ENCODE peak calls at places on chromosomes 4 and X, in nine cellular contexts. Q, F, O, N, M, I, G, H and W are unnamed samples.

GRCh38 chr4:122948671-122949070 is 26.3 kb upstream of the NUDT6 start:
- DNase-seq in O (no peak), N (no peak), H (no peak), M (no peak), G (no peak), F (no peak), I (no peak), Q (no peak), W (no peak)

GRCh38 chr4:88900432-88900831 is 156.6 kb downstream of the FAM13A start:
- DNase-seq in G (no peak), M (peak), N (no peak), I (no peak), H (no peak), Q (no peak), F (peak), O (no peak), W (no peak)

GRCh38 chrX:155094468-155095061 is 23.3 kb downstream of the BRCC3 start:
- DNase-seq in H (no peak), G (peak), O (no peak), Q (no peak), M (peak), F (peak), N (no peak), I (no peak), W (no peak)

GRCh38 chrX:29113221-29113620 is 526.0 kb downstream of the IL1RAPL1 start:
- DNase-seq in F (no peak), Q (no peak), N (no peak), I (no peak), M (no peak), G (no peak), O (no peak), H (no peak), W (no peak)

GRCh38 chr4:159508917-159509500 is 406.1 kb downstream of the RAPGEF2 start:
- DNase-seq in Q (no peak), M (peak), N (no peak), H (no peak), I (no peak), F (peak), G (no peak), O (no peak), W (no peak)

GRCh38 chrX:308821-309520 is 9.6 kb downstream of the GTPBP6 start:
- DNase-seq in Q (no peak), M (no peak), F (no peak), H (peak), O (no peak), N (no peak), G (no peak), I (no peak), W (no peak)

GRCh38 chr4:109729155-109729562 is 711 bp downstream of the PLA2G12A start:
- DNase-seq in M (peak), G (peak), F (peak), O (no peak), I (no peak), Q (no peak), N (no peak), H (no peak), W (no peak)

GRCh38 chrX:102712216-102712966 is at the start of gene GPRASP2:
- DNase-seq in N (no peak), M (peak), H (peak), F (peak), I (peak), G (peak), O (no peak), Q (no peak), W (no peak)

GRCh38 chr4:182465979-182466378 is 222.8 kb downstream of the TENM3 start:
- DNase-seq in H (no peak), Q (no peak), F (no peak), O (no peak), G (no peak), M (no peak), I (no peak), N (no peak), W (no peak)

GRCh38 chrX:41180194-41180902 is 95.1 kb downstream of the USP9X start:
- DNase-seq in M (peak), G (peak), I (peak), N (peak), H (no peak), Q (peak), F (peak), O (peak), W (peak)

GRCh38 chr4:150534818-150535217 is 47.1 kb upstream of the MAB21L2 start:
- DNase-seq in N (no peak), Q (no peak), O (no peak), G (no peak), F (no peak), I (no peak), H (no peak), M (no peak), W (no peak)

GRCh38 chr4:149549911-149550310 is 265.7 kb downstream of the IQCM start:
- DNase-seq in M (peak), G (no peak), I (no peak), F (peak), H (no peak), Q (no peak), O (no peak), N (no peak), W (no peak)

GRCh38 chr4:74473155-74473811 is 28.3 kb downstream of the AREG start:
- DNase-seq in M (peak), O (no peak), G (peak), N (no peak), F (peak), I (no peak), Q (no peak), H (no peak), W (no peak)

GRCh38 chr4:4859010-4859798 is at the start of gene MSX1:
- DNase-seq in F (peak), N (peak), Q (peak), M (peak), I (peak), H (peak), O (peak), G (peak), W (no peak)

GRCh38 chr4:141102367-141102766 is 30.9 kb downstream of the RNF150 start:
- DNase-seq in G (no peak), I (no peak), N (no peak), M (peak), F (peak), H (no peak), O (no peak), Q (no peak), W (no peak)

GRCh38 chr4:118811008-118811764 is 24.7 kb downstream of the SEC24D start:
- DNase-seq in N (no peak), M (peak), Q (no peak), I (peak), G (no peak), O (no peak), F (peak), H (no peak), W (no peak)

GRCh38 chrX:8067754-8068469 is 103.2 kb downstream of the VCX2 start:
- DNase-seq in M (no peak), G (no peak), N (no peak), O (no peak), Q (no peak), H (no peak), I (no peak), F (peak), W (no peak)

GRCh38 chrX:68894142-68894512 is 65.3 kb downstream of the EFNB1 start:
- DNase-seq in M (no peak), H (no peak), F (no peak), I (no peak), G (no peak), N (no peak), O (no peak), Q (no peak), W (no peak)

GRCh38 chr4:15414601-15415091 is 13.2 kb upstream of the C1QTNF7 start:
- DNase-seq in H (no peak), Q (no peak), N (no peak), I (no peak), F (peak), O (no peak), M (peak), G (no peak), W (no peak)

GRCh38 chrX:75181721-75182120 is 25.6 kb upstream of the ABCB7 start:
- DNase-seq in Q (no peak), O (no peak), F (no peak), M (no peak), N (no peak), G (no peak), H (no peak), I (no peak), W (no peak)